ENCODE peak calls at places on chromosomes 13 and 19, in ten cellular contexts. D, Z, H, B, Y, Q, U, L, C and I are unnamed samples.

GRCh38 chr13:113746671-113747070 is 12.4 kb upstream of the TMEM255B start:
- DNase-seq in D (no peak), Z (no peak), H (no peak), B (no peak), Y (no peak), Q (no peak), U (no peak), L (peak), C (no peak), I (no peak)

GRCh38 chr13:48155850-48156249 is 60.9 kb upstream of the MED4 start:
- DNase-seq in D (peak), Z (no peak), H (peak), B (peak), Y (no peak), Q (no peak), U (no peak), L (no peak), C (no peak), I (peak)

GRCh38 chr19:913080-913748 is at the start of gene R3HDM4:
- DNase-seq in D (peak), Z (peak), H (peak), B (no peak), Y (peak), Q (peak), U (peak), L (peak), C (no peak), I (no peak)

GRCh38 chr13:106700007-106700950 is 132.3 kb upstream of the ARGLU1 start:
- DNase-seq in D (no peak), Z (no peak), H (no peak), B (no peak), Y (no peak), Q (peak), U (no peak), L (no peak), C (no peak), I (no peak)

GRCh38 chr19:14507704-14508246 is 10.4 kb downstream of the DNAJB1 start:
- DNase-seq in D (no peak), Z (no peak), H (peak), B (peak), Y (no peak), Q (peak), U (no peak), L (no peak), C (no peak), I (peak)

GRCh38 chr13:40568672-40569350 is 97.6 kb downstream of the FOXO1 start:
- DNase-seq in D (no peak), Z (no peak), H (no peak), B (peak), Y (no peak), Q (no peak), U (no peak), L (no peak), C (no peak), I (no peak)

GRCh38 chr19:3006075-3006767 is 22.9 kb downstream of the TLE2 start:
- DNase-seq in D (no peak), Z (no peak), H (no peak), B (no peak), Y (no peak), Q (no peak), U (peak), L (peak), C (no peak), I (no peak)

GRCh38 chr19:3387645-3388589 is 21.5 kb downstream of the NFIC start:
- DNase-seq in D (no peak), Z (peak), H (peak), B (no peak), Y (peak), Q (no peak), U (peak), L (no peak), C (no peak), I (no peak)

GRCh38 chr19:41144403-41144802 is 30.2 kb downstream of the CYP2F1 start:
- DNase-seq in D (peak), Z (peak), H (peak), B (peak), Y (peak), Q (peak), U (peak), L (peak), C (peak), I (peak)

GRCh38 chr19:5774921-5775320 is 9.6 kb downstream of the PRR22 start:
- DNase-seq in D (no peak), Z (no peak), H (no peak), B (no peak), Y (no peak), Q (no peak), U (no peak), L (no peak), C (no peak), I (no peak)

GRCh38 chr13:50353651-50354415 is 338.6 kb downstream of the KCNRG start:
- DNase-seq in D (no peak), Z (no peak), H (peak), B (peak), Y (no peak), Q (no peak), U (no peak), L (no peak), C (peak), I (peak)

GRCh38 chr19:39833160-39833463 is 850 bp downstream of the DYRK1B start:
- DNase-seq in D (no peak), Z (no peak), H (no peak), B (no peak), Y (no peak), Q (no peak), U (no peak), L (no peak), C (no peak), I (no peak)

GRCh38 chr19:44532819-44533218 is 3.3 kb upstream of the CEACAM20 start:
- DNase-seq in D (no peak), Z (no peak), H (no peak), B (no peak), Y (no peak), Q (no peak), U (no peak), L (no peak), C (no peak), I (no peak)

GRCh38 chr19:1261863-1262686 is 7.1 kb upstream of the CIRBP start:
- DNase-seq in D (no peak), Z (peak), H (no peak), B (peak), Y (peak), Q (no peak), U (peak), L (no peak), C (no peak), I (no peak)

GRCh38 chr13:110788778-110789177 is 75.3 kb downstream of the ING1 start:
- DNase-seq in D (no peak), Z (no peak), H (no peak), B (no peak), Y (no peak), Q (no peak), U (no peak), L (no peak), C (no peak), I (no peak)

GRCh38 chr13:113836917-113837553 is 26.8 kb downstream of the GAS6 start:
- DNase-seq in D (no peak), Z (peak), H (no peak), B (peak), Y (peak), Q (peak), U (peak), L (peak), C (peak), I (peak)

GRCh38 chr13:95137096-95137495 is 164.2 kb downstream of the ABCC4 start:
- DNase-seq in D (no peak), Z (no peak), H (peak), B (no peak), Y (no peak), Q (no peak), U (no peak), L (no peak), C (no peak), I (peak)

GRCh38 chr13:50712469-50712868 is 131.0 kb downstream of the DLEU7 start:
- DNase-seq in D (no peak), Z (no peak), H (no peak), B (no peak), Y (no peak), Q (no peak), U (no peak), L (no peak), C (no peak), I (no peak)

GRCh38 chr13:84980571-84980970 is 818.6 kb downstream of the SLITRK6 start:
- DNase-seq in D (no peak), Z (no peak), H (no peak), B (no peak), Y (no peak), Q (no peak), U (no peak), L (no peak), C (no peak), I (no peak)

GRCh38 chr19:17079710-17080440 is 4.3 kb downstream of the MYO9B start:
- DNase-seq in D (peak), Z (peak), H (no peak), B (peak), Y (peak), Q (peak), U (no peak), L (peak), C (peak), I (peak)

GRCh38 chr13:47256618-47257017 is 359.8 kb upstream of the HTR2A start:
- DNase-seq in D (no peak), Z (no peak), H (no peak), B (peak), Y (no peak), Q (no peak), U (no peak), L (no peak), C (peak), I (peak)

GRCh38 chr13:50230365-50230978 is 215.2 kb downstream of the KCNRG start:
- DNase-seq in D (no peak), Z (no peak), H (peak), B (peak), Y (no peak), Q (no peak), U (no peak), L (no peak), C (no peak), I (no peak)

GRCh38 chr13:101757446-101758039 is 305.1 kb downstream of the ITGBL1 start:
- DNase-seq in D (no peak), Z (no peak), H (no peak), B (peak), Y (no peak), Q (peak), U (no peak), L (no peak), C (no peak), I (no peak)

GRCh38 chr19:38049105-38049649 is 142.2 kb downstream of the SIPA1L3 start:
- DNase-seq in D (peak), Z (no peak), H (peak), B (no peak), Y (peak), Q (no peak), U (no peak), L (no peak), C (no peak), I (peak)

GRCh38 chr13:114151565-114152284 is 19.3 kb upstream of the RASA3 start:
- DNase-seq in D (peak), Z (no peak), H (peak), B (no peak), Y (peak), Q (peak), U (no peak), L (no peak), C (no peak), I (no peak)

GRCh38 chr13:85230754-85231153 is 568.5 kb downstream of the SLITRK6 start:
- DNase-seq in D (no peak), Z (no peak), H (no peak), B (no peak), Y (no peak), Q (no peak), U (no peak), L (no peak), C (peak), I (no peak)

GRCh38 chr13:37127706-37128241 is 22.3 kb upstream of the CSNK1A1L start:
- DNase-seq in D (no peak), Z (peak), H (no peak), B (peak), Y (no peak), Q (no peak), U (no peak), L (no peak), C (peak), I (peak)

GRCh38 chr13:75870397-75870801 is 234.3 kb downstream of the LMO7 start:
- DNase-seq in D (no peak), Z (peak), H (peak), B (no peak), Y (no peak), Q (peak), U (no peak), L (no peak), C (no peak), I (no peak)

GRCh38 chr13:71801781-71802180 is 65.2 kb downstream of the DACH1 start:
- DNase-seq in D (no peak), Z (no peak), H (no peak), B (no peak), Y (no peak), Q (no peak), U (no peak), L (peak), C (no peak), I (no peak)

GRCh38 chr13:31846984-31847752 is 107.8 kb downstream of the RXFP2 start:
- DNase-seq in D (no peak), Z (no peak), H (no peak), B (no peak), Y (no peak), Q (no peak), U (no peak), L (no peak), C (no peak), I (no peak)

GRCh38 chr19:42606660-42607351 is 12.1 kb upstream of the CEACAM8 start:
- DNase-seq in D (peak), Z (no peak), H (peak), B (no peak), Y (peak), Q (peak), U (peak), L (peak), C (no peak), I (no peak)
- TF ChIP-seq CTCF in D (peak), Z (no peak), H (peak), B (peak), Y (no peak), Q (peak), U (peak), L (peak), C (peak), I (peak)

GRCh38 chr19:6828306-6828697 is 55.8 kb downstream of the VAV1 start:
- DNase-seq in D (no peak), Z (no peak), H (no peak), B (no peak), Y (no peak), Q (no peak), U (no peak), L (no peak), C (no peak), I (no peak)
- H3K4me3 ChIP-seq in D (no peak), Z (no peak), H (no peak), B (no peak), Y (no peak), Q (no peak), U (no peak), L (no peak), C (no peak), I (no peak)

DNA sequence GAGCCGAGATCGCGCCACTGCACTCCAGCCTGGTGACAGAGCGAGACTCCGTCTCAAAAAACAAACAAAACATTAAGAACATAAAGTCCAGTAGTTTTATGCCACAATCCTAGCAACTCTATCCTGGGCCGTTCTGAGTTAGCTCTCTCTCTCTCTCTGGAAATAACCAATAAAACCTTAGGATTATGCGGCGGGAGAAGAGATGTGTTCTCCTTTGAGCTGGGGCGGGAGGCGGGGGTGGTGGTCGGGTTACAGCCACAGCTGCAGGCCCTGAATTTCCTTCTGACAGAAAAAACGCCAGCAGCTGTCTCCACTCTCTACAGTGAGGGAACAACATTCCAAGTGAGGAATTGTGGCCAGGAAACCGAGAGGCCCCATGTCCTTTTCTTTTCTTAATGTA is 9.0 kb upstream of the PNMA8A start:
- DNase-seq in D (no peak), Z (peak), H (no peak), B (peak), Y (no peak), Q (peak), U (no peak), L (no peak), C (peak), I (peak)
- H3K27ac ChIP-seq in D (no peak), Z (peak), H (no peak), B (no peak), Y (peak), Q (peak), U (no peak), L (peak), C (peak), I (no peak)

DNA sequence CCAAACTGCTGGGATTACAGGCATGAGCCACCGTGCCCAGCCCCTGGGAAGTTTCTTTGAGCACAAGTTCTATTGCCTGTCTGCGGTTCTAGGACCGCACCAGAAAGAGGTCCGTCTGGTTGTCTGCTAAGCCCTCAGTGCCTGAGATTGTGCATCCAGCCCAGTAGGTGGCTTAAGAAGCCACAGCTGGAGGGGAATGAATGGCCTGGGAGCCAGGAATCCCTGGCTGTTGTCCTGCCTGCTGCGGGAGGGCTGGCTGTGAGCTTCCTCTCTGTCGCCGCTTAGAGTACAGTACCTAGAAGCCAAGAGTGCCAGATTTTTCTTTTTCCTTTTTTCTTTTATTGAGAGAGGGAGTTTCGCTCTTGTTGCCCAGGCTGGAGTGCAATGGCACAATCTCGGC is 4.2 kb upstream of the TYK2 start:
- DNase-seq in D (no peak), Z (no peak), H (no peak), B (no peak), Y (no peak), Q (no peak), U (no peak), L (no peak), C (no peak), I (no peak)
- TF ChIP-seq CTCF in D (no peak), Z (no peak), H (no peak), B (no peak), Y (no peak), Q (no peak), U (no peak), L (no peak), C (no peak), I (peak)

GRCh38 chr19:33998739-33999345 is 173.5 kb upstream of the LSM14A start:
- DNase-seq in D (no peak), Z (no peak), H (no peak), B (peak), Y (no peak), Q (no peak), U (no peak), L (no peak), C (no peak), I (no peak)
- H3K4me3 ChIP-seq in D (no peak), Z (no peak), H (no peak), B (no peak), Y (no peak), Q (no peak), U (no peak), L (no peak), C (no peak), I (no peak)

GRCh38 chr19:52198678-52199077 is 8.8 kb downstream of the PPP2R1A start:
- DNase-seq in D (no peak), Z (no peak), H (no peak), B (no peak), Y (no peak), Q (no peak), U (no peak), L (no peak), C (no peak), I (no peak)
- H3K27ac ChIP-seq in D (no peak), Z (peak), H (no peak), B (no peak), Y (peak), Q (no peak), U (no peak), L (no peak), C (no peak), I (no peak)

DNA sequence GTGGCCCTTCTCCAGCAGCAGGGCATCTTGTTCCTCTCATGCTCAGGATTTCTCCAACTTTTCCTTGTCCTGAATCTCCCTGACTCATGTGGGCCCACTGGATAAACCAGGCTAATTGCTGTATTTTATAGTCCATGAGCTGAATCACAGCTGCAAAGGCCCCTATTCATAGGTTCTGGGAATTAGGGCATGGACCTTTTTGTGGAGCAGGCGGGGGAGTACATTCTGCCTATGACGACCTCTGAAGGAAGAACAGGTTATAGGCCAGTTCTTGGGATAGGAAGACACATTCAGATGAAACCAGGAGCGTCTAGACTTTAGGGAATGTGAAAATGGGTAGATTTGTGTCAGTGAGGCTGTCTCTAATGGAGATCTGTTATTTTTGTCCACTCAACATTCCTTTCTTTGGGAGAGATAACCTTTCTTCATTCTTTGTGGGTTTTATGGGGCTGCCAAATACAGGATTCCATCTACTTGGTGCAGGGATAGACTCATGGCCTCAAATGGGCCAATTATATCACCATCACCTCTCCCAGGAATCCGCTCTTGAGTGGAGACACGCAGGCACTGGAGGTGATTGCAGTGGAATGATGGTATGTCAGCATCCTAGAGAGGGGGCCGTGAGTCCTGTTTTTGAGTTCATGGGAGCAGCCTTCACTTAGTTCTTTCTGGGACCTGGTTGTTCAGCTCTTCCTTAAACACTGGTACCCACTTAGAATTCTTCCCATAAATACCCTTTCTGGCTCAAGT is 45.1 kb upstream of the CNMD start:
- DNase-seq in D (no peak), Z (no peak), H (no peak), B (no peak), Y (no peak), Q (no peak), U (no peak), L (no peak), C (no peak), I (no peak)
- TF ChIP-seq CTCF in D (no peak), Z (no peak), H (no peak), B (no peak), Y (no peak), Q (no peak), U (no peak), L (no peak), C (no peak), I (no peak)

GRCh38 chr13:29427937-29428309 is 167.6 kb downstream of the SLC7A1 start:
- DNase-seq in D (no peak), Z (no peak), H (no peak), B (no peak), Y (no peak), Q (no peak), U (no peak), L (no peak), C (no peak), I (no peak)
- H3K4me3 ChIP-seq in D (no peak), Z (peak), H (no peak), B (peak), Y (peak), Q (peak), U (no peak), L (no peak), C (peak), I (no peak)

GRCh38 chr13:73169971-73170370 is 111.2 kb downstream of the KLF5 start:
- DNase-seq in D (no peak), Z (no peak), H (no peak), B (no peak), Y (no peak), Q (no peak), U (no peak), L (no peak), C (no peak), I (no peak)

GRCh38 chr13:73171926-73172325 is 113.1 kb downstream of the KLF5 start:
- DNase-seq in D (no peak), Z (no peak), H (no peak), B (peak), Y (no peak), Q (peak), U (no peak), L (no peak), C (no peak), I (peak)

GRCh38 chr13:73173160-73173905 is 114.5 kb downstream of the KLF5 start:
- DNase-seq in D (no peak), Z (no peak), H (no peak), B (no peak), Y (no peak), Q (no peak), U (no peak), L (no peak), C (no peak), I (no peak)

GRCh38 chr13:73168993-73169401 is 110.2 kb downstream of the KLF5 start:
- DNase-seq in D (no peak), Z (no peak), H (no peak), B (peak), Y (peak), Q (no peak), U (no peak), L (no peak), C (peak), I (no peak)

GRCh38 chr13:73171242-73171641 is 112.4 kb downstream of the KLF5 start:
- DNase-seq in D (no peak), Z (no peak), H (no peak), B (no peak), Y (no peak), Q (no peak), U (no peak), L (no peak), C (no peak), I (no peak)
- H3K27ac ChIP-seq in D (no peak), Z (no peak), H (no peak), B (no peak), Y (peak), Q (no peak), U (no peak), L (no peak), C (no peak), I (no peak)